ENCODE peak calls at places on chromosomes 11 and 22, in eight cellular contexts. One of them, this sample, is unnamed.

GRCh38 chr11:9017773-9018172 is 14.0 kb upstream of the NRIP3 start:
- DNase-seq in uterus: peak; percentile 56
- DNase-seq in IMR-90: peak; percentile 46
- DNase-seq in thoracic aorta: peak; percentile 9
- DNase-seq in psoas muscle: peak; percentile 83
- DNase-seq in hepatocyte: no peak
- DNase-seq in spleen: no peak
- DNase-seq in dorsolateral prefrontal cortex: no peak
- DNase-seq in this sample: no peak

GRCh38 chr11:121661796-121662508 is 209.2 kb upstream of the SORL1-AS1 start:
- DNase-seq in spleen: no peak
- DNase-seq in psoas muscle: no peak
- DNase-seq in IMR-90: peak; percentile 93
- DNase-seq in uterus: no peak
- DNase-seq in thoracic aorta: no peak
- DNase-seq in dorsolateral prefrontal cortex: no peak
- DNase-seq in hepatocyte: no peak
- DNase-seq in this sample: peak; percentile 62

GRCh38 chr11:119991669-119992068 is 146.2 kb downstream of the TRIM29 start:
- DNase-seq in thoracic aorta: no peak
- DNase-seq in dorsolateral prefrontal cortex: no peak
- DNase-seq in uterus: no peak
- DNase-seq in IMR-90: no peak
- DNase-seq in psoas muscle: no peak
- DNase-seq in hepatocyte: no peak
- DNase-seq in spleen: peak; percentile 51
- DNase-seq in this sample: no peak

GRCh38 chr11:13055200-13055599 is 46.1 kb downstream of the RASSF10 start:
- DNase-seq in spleen: no peak
- DNase-seq in hepatocyte: no peak
- DNase-seq in thoracic aorta: no peak
- DNase-seq in dorsolateral prefrontal cortex: no peak
- DNase-seq in uterus: no peak
- DNase-seq in psoas muscle: no peak
- DNase-seq in IMR-90: no peak
- DNase-seq in this sample: no peak

GRCh38 chr11:1301220-1302000 is 8.0 kb downstream of the TOLLIP start:
- DNase-seq in IMR-90: no peak
- DNase-seq in psoas muscle: no peak
- DNase-seq in uterus: no peak
- DNase-seq in spleen: peak; percentile 35
- DNase-seq in thoracic aorta: no peak
- DNase-seq in hepatocyte: no peak
- DNase-seq in dorsolateral prefrontal cortex: no peak
- DNase-seq in this sample: no peak

GRCh38 chr22:40325315-40325714 is 21.0 kb upstream of the ADSL start:
- DNase-seq in hepatocyte: no peak
- DNase-seq in spleen: no peak
- DNase-seq in dorsolateral prefrontal cortex: no peak
- DNase-seq in uterus: no peak
- DNase-seq in IMR-90: no peak
- DNase-seq in thoracic aorta: no peak
- DNase-seq in psoas muscle: no peak
- DNase-seq in this sample: no peak

GRCh38 chr11:26860411-26860810 is 133.5 kb upstream of the FIBIN start:
- DNase-seq in thoracic aorta: no peak
- DNase-seq in hepatocyte: no peak
- DNase-seq in dorsolateral prefrontal cortex: no peak
- DNase-seq in IMR-90: no peak
- DNase-seq in psoas muscle: no peak
- DNase-seq in spleen: no peak
- DNase-seq in uterus: no peak
- DNase-seq in this sample: peak; percentile 19

GRCh38 chr22:46352276-46352675 is 16.8 kb downstream of the TRMU start:
- DNase-seq in spleen: no peak
- DNase-seq in dorsolateral prefrontal cortex: no peak
- DNase-seq in IMR-90: no peak
- DNase-seq in psoas muscle: no peak
- DNase-seq in hepatocyte: no peak
- DNase-seq in uterus: no peak
- DNase-seq in thoracic aorta: no peak
- DNase-seq in this sample: no peak

GRCh38 chr11:44609028-44609782 is 43.7 kb downstream of the CD82 start:
- DNase-seq in uterus: no peak
- DNase-seq in psoas muscle: no peak
- DNase-seq in thoracic aorta: no peak
- DNase-seq in IMR-90: no peak
- DNase-seq in hepatocyte: no peak
- DNase-seq in dorsolateral prefrontal cortex: no peak
- DNase-seq in spleen: peak; percentile 89
- DNase-seq in this sample: no peak

GRCh38 chr11:131895865-131896264 is 525.5 kb downstream of the NTM start:
- DNase-seq in IMR-90: no peak
- DNase-seq in thoracic aorta: no peak
- DNase-seq in dorsolateral prefrontal cortex: no peak
- DNase-seq in uterus: no peak
- DNase-seq in spleen: no peak
- DNase-seq in hepatocyte: no peak
- DNase-seq in psoas muscle: no peak
- DNase-seq in this sample: no peak

GRCh38 chr11:68003846-68004550 is at the start of gene UNC93B1:
- DNase-seq in hepatocyte: peak; percentile 88
- DNase-seq in uterus: peak; percentile 83
- DNase-seq in IMR-90: peak; percentile 76
- DNase-seq in dorsolateral prefrontal cortex: no peak
- DNase-seq in spleen: peak; percentile 98
- DNase-seq in thoracic aorta: peak; percentile 69
- DNase-seq in psoas muscle: peak; percentile 95
- DNase-seq in this sample: no peak

GRCh38 chr11:69252494-69252845 is 41.5 kb upstream of the MYEOV start:
- DNase-seq in thoracic aorta: no peak
- DNase-seq in dorsolateral prefrontal cortex: no peak
- DNase-seq in psoas muscle: no peak
- DNase-seq in spleen: no peak
- DNase-seq in IMR-90: no peak
- DNase-seq in hepatocyte: no peak
- DNase-seq in uterus: no peak
- DNase-seq in this sample: no peak

GRCh38 chr11:7239877-7240276 is 11.8 kb upstream of the SYT9 start:
- DNase-seq in spleen: no peak
- DNase-seq in hepatocyte: no peak
- DNase-seq in psoas muscle: no peak
- DNase-seq in IMR-90: no peak
- DNase-seq in thoracic aorta: no peak
- DNase-seq in uterus: no peak
- DNase-seq in dorsolateral prefrontal cortex: no peak
- DNase-seq in this sample: no peak
- TF ChIP-seq CTCF in spleen: no peak
- TF ChIP-seq CTCF in hepatocyte: no peak
- TF ChIP-seq CTCF in psoas muscle: no peak
- TF ChIP-seq CTCF in IMR-90: no peak
- TF ChIP-seq CTCF in thoracic aorta: no peak
- TF ChIP-seq CTCF in uterus: no peak
- TF ChIP-seq CTCF in dorsolateral prefrontal cortex: no peak
- TF ChIP-seq CTCF in this sample: no peak

GRCh38 chr11:82731691-82732277 is 1.9 kb downstream of the FAM181B start:
- DNase-seq in thoracic aorta: no peak
- DNase-seq in psoas muscle: no peak
- DNase-seq in uterus: no peak
- DNase-seq in dorsolateral prefrontal cortex: no peak
- DNase-seq in hepatocyte: no peak
- DNase-seq in spleen: no peak
- DNase-seq in IMR-90: no peak
- DNase-seq in this sample: no peak

GRCh38 chr11:82732348-82732733 is 1.3 kb downstream of the FAM181B start:
- DNase-seq in hepatocyte: peak; percentile 16
- DNase-seq in IMR-90: no peak
- DNase-seq in psoas muscle: no peak
- DNase-seq in spleen: no peak
- DNase-seq in thoracic aorta: no peak
- DNase-seq in dorsolateral prefrontal cortex: no peak
- DNase-seq in uterus: no peak
- DNase-seq in this sample: no peak

GRCh38 chr11:82734120-82734479 is 436 bp upstream of the FAM181B start:
- DNase-seq in hepatocyte: no peak
- DNase-seq in spleen: no peak
- DNase-seq in IMR-90: no peak
- DNase-seq in dorsolateral prefrontal cortex: no peak
- DNase-seq in uterus: no peak
- DNase-seq in thoracic aorta: no peak
- DNase-seq in psoas muscle: no peak
- DNase-seq in this sample: no peak

GRCh38 chr11:82732734-82733443 is 775 bp downstream of the FAM181B start:
- DNase-seq in psoas muscle: peak; percentile 45
- DNase-seq in dorsolateral prefrontal cortex: peak; percentile 24
- DNase-seq in thoracic aorta: no peak
- DNase-seq in uterus: peak; percentile 24
- DNase-seq in hepatocyte: peak; percentile 51
- DNase-seq in spleen: peak; percentile 79
- DNase-seq in IMR-90: no peak
- DNase-seq in this sample: no peak

DNA sequence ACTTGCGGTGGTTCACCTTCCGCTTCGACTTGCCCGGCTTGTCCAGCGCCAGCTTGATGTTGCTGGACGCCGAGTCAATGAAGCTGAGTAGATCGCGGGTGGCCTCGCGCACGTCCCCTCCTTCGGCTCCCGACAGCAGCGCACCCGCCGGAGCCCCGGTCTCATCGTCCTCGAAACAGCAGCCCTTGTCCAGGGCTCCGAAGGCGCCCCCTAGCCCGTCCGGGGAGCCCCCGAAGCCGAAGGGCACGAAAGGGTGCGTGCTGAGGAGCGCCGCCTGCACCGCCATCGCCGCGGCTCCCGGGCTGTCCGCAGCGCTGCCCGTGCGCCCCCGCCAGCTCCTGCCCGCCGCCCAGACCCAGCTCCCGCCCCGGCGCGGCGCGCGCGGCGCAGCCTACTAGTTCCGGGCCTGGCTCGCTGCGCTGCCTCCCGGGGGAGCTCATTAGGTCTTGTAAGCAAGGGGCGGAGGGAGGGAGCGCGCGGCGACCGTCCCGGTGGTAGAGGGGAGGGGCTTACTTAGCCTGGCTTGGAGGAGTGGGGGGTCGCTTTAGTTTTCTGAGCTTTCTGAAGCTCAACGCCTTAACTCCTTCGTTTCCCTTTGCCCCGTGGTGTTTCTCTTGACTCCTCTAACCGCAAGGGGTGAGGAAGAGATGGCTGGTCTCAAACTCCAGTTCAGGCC is at the start of gene FAM181B:
- DNase-seq in dorsolateral prefrontal cortex: peak; percentile 64
- DNase-seq in hepatocyte: peak; percentile 82
- DNase-seq in psoas muscle: peak; percentile 71
- DNase-seq in IMR-90: no peak
- DNase-seq in spleen: peak; percentile 84
- DNase-seq in uterus: peak; percentile 57
- DNase-seq in thoracic aorta: peak; percentile 25
- DNase-seq in this sample: no peak
- H3K4me3 ChIP-seq in dorsolateral prefrontal cortex: peak within 1 kb of the TSS; percentile 78
- H3K4me3 ChIP-seq in hepatocyte: peak within 1 kb of the TSS; percentile 52
- H3K4me3 ChIP-seq in psoas muscle: peak within 1 kb of the TSS; percentile 56
- H3K4me3 ChIP-seq in IMR-90: peak within 1 kb of the TSS; percentile 39
- H3K4me3 ChIP-seq in spleen: peak within 1 kb of the TSS; percentile 43
- H3K4me3 ChIP-seq in uterus: peak within 1 kb of the TSS; percentile 64
- H3K4me3 ChIP-seq in thoracic aorta: peak within 1 kb of the TSS; percentile 80
- H3K4me3 ChIP-seq in this sample: peak within 1 kb of the TSS; percentile 17

GRCh38 chr22:18070041-18070440 is 7.7 kb upstream of the PEX26 start:
- DNase-seq in spleen: no peak
- DNase-seq in dorsolateral prefrontal cortex: no peak
- DNase-seq in psoas muscle: no peak
- DNase-seq in thoracic aorta: no peak
- DNase-seq in uterus: no peak
- DNase-seq in IMR-90: no peak
- DNase-seq in hepatocyte: no peak
- DNase-seq in this sample: no peak

GRCh38 chr22:18068991-18069390 is 8.8 kb upstream of the PEX26 start:
- DNase-seq in dorsolateral prefrontal cortex: no peak
- DNase-seq in hepatocyte: no peak
- DNase-seq in uterus: no peak
- DNase-seq in IMR-90: no peak
- DNase-seq in thoracic aorta: no peak
- DNase-seq in spleen: no peak
- DNase-seq in psoas muscle: no peak
- DNase-seq in this sample: no peak

GRCh38 chr22:18071968-18072310 is 5.9 kb upstream of the PEX26 start:
- DNase-seq in hepatocyte: no peak
- DNase-seq in dorsolateral prefrontal cortex: no peak
- DNase-seq in uterus: no peak
- DNase-seq in psoas muscle: no peak
- DNase-seq in spleen: peak; percentile 44
- DNase-seq in thoracic aorta: no peak
- DNase-seq in IMR-90: no peak
- DNase-seq in this sample: no peak

GRCh38 chr22:18068381-18068988 is 9.3 kb upstream of the PEX26 start:
- DNase-seq in psoas muscle: no peak
- DNase-seq in spleen: no peak
- DNase-seq in IMR-90: peak; percentile 44
- DNase-seq in thoracic aorta: no peak
- DNase-seq in hepatocyte: no peak
- DNase-seq in uterus: peak; percentile 46
- DNase-seq in dorsolateral prefrontal cortex: no peak
- DNase-seq in this sample: no peak

DNA sequence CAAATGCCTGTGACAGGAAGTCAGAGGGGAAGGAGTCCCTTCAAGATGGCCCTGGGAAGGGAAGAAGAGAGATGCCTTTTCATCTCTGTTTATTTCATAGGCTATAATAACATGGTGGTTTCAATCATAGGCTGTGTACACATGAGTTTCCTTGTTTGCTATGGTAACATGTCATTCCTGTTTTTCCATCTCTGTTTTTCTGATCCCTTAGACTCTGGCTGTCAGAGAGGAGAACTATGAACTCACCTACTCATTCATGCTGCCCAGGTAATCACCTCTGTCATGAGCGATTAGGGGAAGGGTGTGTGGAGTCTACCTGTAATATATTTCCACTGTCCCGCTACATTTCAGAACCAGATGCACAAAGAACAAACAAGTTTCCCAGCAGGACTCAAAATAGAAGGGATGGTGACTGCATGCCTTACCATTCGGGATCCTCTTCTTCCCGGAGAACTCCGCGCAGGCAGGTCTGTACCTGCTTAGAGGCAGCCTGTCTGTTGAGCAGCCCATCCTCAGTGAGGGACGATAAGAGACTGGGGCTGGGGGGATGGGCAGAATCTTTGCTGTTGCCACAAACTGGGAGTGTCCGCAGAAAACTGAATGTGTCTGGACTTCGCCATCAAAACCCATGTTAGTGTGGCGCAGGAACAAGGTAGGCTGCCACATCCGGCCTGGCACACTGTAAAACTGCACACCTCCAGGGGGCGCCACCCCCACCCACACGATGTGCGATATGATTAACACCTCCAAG is 7.1 kb upstream of the PEX26 start:
- DNase-seq in hepatocyte: no peak
- DNase-seq in dorsolateral prefrontal cortex: no peak
- DNase-seq in IMR-90: no peak
- DNase-seq in spleen: peak; percentile 65
- DNase-seq in psoas muscle: no peak
- DNase-seq in uterus: no peak
- DNase-seq in thoracic aorta: no peak
- DNase-seq in this sample: no peak
- H3K27me3 ChIP-seq in hepatocyte: no peaks in the 10 kb centered on the region
- H3K27me3 ChIP-seq in dorsolateral prefrontal cortex: no peaks in the 10 kb centered on the region
- H3K27me3 ChIP-seq in IMR-90: no peaks in the 10 kb centered on the region
- H3K27me3 ChIP-seq in spleen: no peaks in the 10 kb centered on the region
- H3K27me3 ChIP-seq in psoas muscle: no peaks in the 10 kb centered on the region
- H3K27me3 ChIP-seq in uterus: no peaks in the 10 kb centered on the region
- H3K27me3 ChIP-seq in thoracic aorta: no peaks in the 10 kb centered on the region
- H3K27me3 ChIP-seq in this sample: no peaks in the 10 kb centered on the region

GRCh38 chr22:22164541-22165272 is 79.9 kb upstream of the VPREB1 start:
- DNase-seq in dorsolateral prefrontal cortex: no peak
- DNase-seq in IMR-90: no peak
- DNase-seq in uterus: no peak
- DNase-seq in thoracic aorta: no peak
- DNase-seq in hepatocyte: no peak
- DNase-seq in spleen: no peak
- DNase-seq in psoas muscle: no peak
- DNase-seq in this sample: no peak
- TF ChIP-seq CTCF in dorsolateral prefrontal cortex: no peak
- TF ChIP-seq CTCF in IMR-90: no peak
- TF ChIP-seq CTCF in uterus: no peak
- TF ChIP-seq CTCF in thoracic aorta: no peak
- TF ChIP-seq CTCF in hepatocyte: no peak
- TF ChIP-seq CTCF in spleen: no peak
- TF ChIP-seq CTCF in psoas muscle: no peak
- TF ChIP-seq CTCF in this sample: no peak